ENCODE peak calls at places on chromosomes 11 and 22, in five cellular contexts. K is A549, Y is K562, V is transverse colon, R is esophagus muscularis mucosa. X is an unnamed sample.

GRCh38 chr11:77276271-77276670 is 25.2 kb downstream of the GDPD4 start:
- DNase-seq in V (no peak), K (no peak), Y (no peak), R (no peak), X (no peak)

GRCh38 chr11:67030976-67031375 is 8.0 kb downstream of the SYT12 start:
- DNase-seq in V (no peak), K (no peak), R (no peak), Y (no peak), X (no peak)

GRCh38 chr11:123549901-123550619 is 104.4 kb downstream of the SCN3B start:
- DNase-seq in V (no peak), R (no peak), K (no peak), Y (no peak), X (no peak)

GRCh38 chr11:30451642-30452041 is 128.7 kb downstream of the ARL14EP start:
- DNase-seq in K (no peak), V (no peak), R (peak), Y (no peak), X (no peak)

GRCh38 chr11:65912840-65913239 is 6.0 kb downstream of the C11orf68 start:
- DNase-seq in R (no peak), V (no peak), K (peak), Y (no peak), X (no peak)

GRCh38 chr22:40603088-40603605 is 33.4 kb downstream of the MRTFA start:
- DNase-seq in R (no peak), K (no peak), Y (no peak), V (no peak), X (no peak)

GRCh38 chr11:86355256-86355655 is 19.4 kb upstream of the CCDC81 start:
- DNase-seq in K (no peak), Y (no peak), R (no peak), V (no peak), X (no peak)

GRCh38 chr22:43092085-43092484 is 2.9 kb upstream of the TTLL1 start:
- DNase-seq in R (no peak), V (no peak), Y (no peak), K (no peak), X (no peak)

GRCh38 chr11:65225284-65226102 is 36.3 kb upstream of the POLA2 start:
- DNase-seq in V (peak), Y (peak), K (no peak), R (no peak), X (peak)

GRCh38 chr11:27303903-27304302 is 59.1 kb downstream of the CCDC34 start:
- DNase-seq in K (no peak), V (no peak), Y (no peak), R (no peak), X (no peak)

GRCh38 chr11:19326499-19326898 is 85.8 kb upstream of the E2F8 start:
- DNase-seq in R (no peak), V (no peak), Y (no peak), K (peak), X (no peak)

GRCh38 chr22:46002757-46003270 is 25.9 kb upstream of the WNT7B start:
- DNase-seq in V (no peak), Y (no peak), R (no peak), K (peak), X (no peak)

GRCh38 chr22:37546436-37547248 is 13.6 kb upstream of the CDC42EP1 start:
- DNase-seq in V (peak), K (no peak), R (no peak), Y (no peak), X (peak)

GRCh38 chr22:37043828-37044538 is 7.6 kb upstream of the KCTD17 start:
- DNase-seq in Y (peak), K (peak), V (peak), R (no peak), X (peak)

GRCh38 chr11:89136606-89137005 is 41.1 kb upstream of the TYR start:
- DNase-seq in R (no peak), V (no peak), Y (no peak), K (no peak), X (no peak)
- TF ChIP-seq EP300 in R (no peak), V (no peak), Y (no peak), K (no peak), X (no peak)

DNA sequence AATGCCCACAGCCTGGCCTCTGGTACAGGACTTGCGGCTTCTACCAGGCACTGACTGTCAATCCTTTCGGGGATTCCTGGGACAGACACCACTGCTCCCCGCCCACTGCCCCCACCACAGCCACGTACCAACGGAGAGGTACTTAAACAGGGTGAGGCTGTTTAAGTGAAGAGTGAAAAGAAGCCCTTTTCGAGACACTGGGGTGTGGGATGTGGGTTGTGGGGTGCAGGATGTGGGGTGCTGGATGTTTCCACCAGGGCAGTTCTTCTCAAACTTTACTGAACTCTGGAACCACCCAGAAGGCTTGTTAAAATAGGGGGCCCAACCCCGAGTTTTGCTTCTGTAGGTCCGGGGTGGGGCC is 34.2 kb upstream of the PRR5 start:
- DNase-seq in Y (no peak), R (no peak), K (no peak), V (peak), X (no peak)
- H3K4me3 ChIP-seq in Y (peak), R (peak), K (peak), V (peak), X (peak)

GRCh38 chr11:12245549-12245986 is 131.8 kb upstream of the PARVA start:
- DNase-seq in K (no peak), V (no peak), Y (peak), R (no peak), X (peak)
- TF ChIP-seq EP300 in K (no peak), V (no peak), Y (no peak), R (no peak), X (no peak)

GRCh38 chr11:47348131-47348802 is 4.2 kb downstream of the MYBPC3 start:
- DNase-seq in K (no peak), R (no peak), V (no peak), Y (no peak), X (no peak)

GRCh38 chr11:47348859-47349258 is 3.6 kb downstream of the MYBPC3 start:
- DNase-seq in R (no peak), K (peak), Y (no peak), V (no peak), X (no peak)

GRCh38 chr11:47349521-47350095 is 2.9 kb downstream of the MYBPC3 start:
- DNase-seq in Y (no peak), V (no peak), K (no peak), R (no peak), X (no peak)

GRCh38 chr11:47351159-47352126 is 1.1 kb downstream of the MYBPC3 start:
- DNase-seq in V (no peak), R (no peak), K (no peak), Y (no peak), X (peak)

GRCh38 chr11:47350315-47350714 is 2.2 kb downstream of the MYBPC3 start:
- DNase-seq in K (no peak), V (no peak), Y (no peak), R (no peak), X (no peak)
- H3K4me3 ChIP-seq in K (no peak), V (no peak), Y (no peak), R (no peak), X (no peak)

GRCh38 chr11:62554377-62554776 is 7.8 kb upstream of the AHNAK start:
- DNase-seq in V (no peak), Y (no peak), K (no peak), R (no peak), X (no peak)

GRCh38 chr11:62556102-62556871 is 9.7 kb upstream of the AHNAK start:
- DNase-seq in R (peak), Y (peak), V (peak), K (peak), X (peak)

GRCh38 chr11:62556872-62557631 is 10.4 kb upstream of the AHNAK start:
- DNase-seq in V (peak), K (no peak), R (no peak), Y (no peak), X (no peak)

GRCh38 chr11:62553839-62554361 is 7.3 kb upstream of the AHNAK start:
- DNase-seq in K (peak), Y (no peak), R (no peak), V (peak), X (no peak)

GRCh38 chr11:62555464-62556092 is 9.0 kb upstream of the AHNAK start:
- DNase-seq in V (peak), Y (no peak), K (peak), R (no peak), X (no peak)
- TF ChIP-seq EP300 in V (no peak), Y (no peak), K (no peak), R (no peak), X (no peak)

GRCh38 chr22:39144101-39144815 is 8.2 kb downstream of the CBX7 start:
- DNase-seq in R (no peak), V (peak), K (no peak), Y (no peak), X (peak)
- H3K4me3 ChIP-seq in R (peak), V (peak), K (peak), Y (no peak), X (peak)

GRCh38 chr11:104526006-104526405 is 362.1 kb upstream of the PDGFD start:
- DNase-seq in V (no peak), Y (no peak), K (no peak), R (no peak), X (no peak)

GRCh38 chr11:104531894-104532293 is 366.4 kb downstream of the CASP12 start:
- DNase-seq in R (no peak), Y (no peak), V (no peak), K (no peak), X (no peak)

GRCh38 chr11:104531075-104531474 is 367.1 kb upstream of the PDGFD start:
- DNase-seq in R (no peak), V (no peak), Y (no peak), K (peak), X (no peak)

GRCh38 chr11:104529213-104529612 is 365.3 kb upstream of the PDGFD start:
- DNase-seq in V (no peak), R (no peak), Y (no peak), K (no peak), X (no peak)

GRCh38 chr11:104529916-104530315 is 366.0 kb upstream of the PDGFD start:
- DNase-seq in K (no peak), Y (no peak), V (no peak), R (no peak), X (no peak)
- TF ChIP-seq EP300 in K (no peak), Y (no peak), V (no peak), R (no peak), X (no peak)

X was measured in stomach.